ENCODE peak calls at places on chromosomes 2 and 18, in ten cellular contexts. S is lower lobe of right lung; X is NCI-H1092; A is dorsolateral prefrontal cortex; Y is mesendoderm; J is occipital lobe; N is NCI-H510A; B is stimulated activated CD4-positive, alpha-beta T cell treated with anti-CD3 and anti-CD28 coated beads, Interleukin-12 subunit alpha, Interleukin-12 subunit beta, amount 100 ng/mL, for 48 hours; Q is activated effector memory CD4-positive, alpha-beta T cell treated with Interleukin-2 at 50 U/mL for 16 hours; Z is GM23248. C is an unnamed sample.
A peak's percentile ranks its signal among the peaks of the same experiment; 100 is the strongest.

GRCh38 chr18:58947136-58947732 is 82.6 kb downstream of the ZNF532 start:
- DNase-seq in X (no peak), S (no peak), Y (no peak), A (no peak), Q (no peak), J (no peak), B (no peak), Z (peak; percentile 13), N (no peak), C (no peak)

GRCh38 chr2:112916145-112916571 is 5.2 kb downstream of the IL37 start:
- DNase-seq in A (no peak), B (no peak), J (no peak), X (no peak), Q (no peak), Z (no peak), N (no peak), S (no peak), Y (no peak), C (no peak)

GRCh38 chr2:230932556-230933511 is 7.8 kb upstream of the GPR55 start:
- DNase-seq in A (no peak), Y (no peak), N (no peak), S (peak; percentile 57), J (peak; percentile 78), X (no peak), B (no peak), Z (peak; percentile 71), Q (no peak), C (no peak)

GRCh38 chr2:189147361-189147760 is 32.2 kb downstream of the COL5A2 start:
- DNase-seq in N (no peak), S (no peak), Y (no peak), Q (no peak), J (no peak), A (no peak), Z (peak; percentile 80), B (no peak), X (no peak), C (no peak)

GRCh38 chr2:210445116-210445707 is 31.3 kb downstream of the LANCL1 start:
- DNase-seq in J (no peak), B (no peak), A (no peak), S (no peak), Y (peak; percentile 25), Z (peak; percentile 56), Q (no peak), X (no peak), N (no peak), C (no peak)

GRCh38 chr2:236849940-236850339 is 235.7 kb upstream of the COPS8 start:
- DNase-seq in B (no peak), J (no peak), X (no peak), Q (no peak), A (no peak), S (no peak), N (no peak), Y (no peak), Z (no peak), C (no peak)

GRCh38 chr2:112665113-112665780 is 19.5 kb downstream of the SLC20A1 start:
- DNase-seq in Z (no peak), A (no peak), J (no peak), Y (no peak), Q (no peak), S (no peak), B (no peak), N (no peak), X (no peak), C (no peak)

GRCh38 chr2:167293172-167293781 is 405.0 kb downstream of the XIRP2 start:
- DNase-seq in X (no peak), Y (peak; percentile 43), N (peak; percentile 6), Z (peak; percentile 49), J (peak; percentile 54), A (peak; percentile 41), S (peak; percentile 44), Q (no peak), B (no peak), C (no peak)

GRCh38 chr2:144516981-144517824 is 2.7 kb downstream of the ZEB2 start:
- DNase-seq in Z (peak; percentile 98), J (peak; percentile 44), A (no peak), Q (peak; percentile 40), N (peak; percentile 6), Y (peak; percentile 66), X (no peak), B (peak; percentile 49), S (peak; percentile 69), C (peak; percentile 75)

GRCh38 chr2:108942231-108943066 is 46.6 kb downstream of the EDAR start:
- DNase-seq in J (no peak), Q (no peak), Y (no peak), B (no peak), X (no peak), S (no peak), N (no peak), A (no peak), Z (no peak), C (peak; percentile 37)

GRCh38 chr2:167844714-167845530 is 402.5 kb downstream of the STK39 start:
- DNase-seq in J (no peak), Q (no peak), X (no peak), Z (no peak), Y (peak; percentile 91), S (no peak), N (peak; percentile 42), A (no peak), B (no peak), C (peak; percentile 78)

GRCh38 chr2:234290671-234291070 is 206.2 kb downstream of the ARL4C start:
- DNase-seq in X (no peak), J (no peak), Q (peak; percentile 82), A (no peak), Y (peak; percentile 22), B (peak; percentile 63), S (no peak), N (no peak), Z (no peak), C (peak; percentile 88)

GRCh38 chr18:51807336-51807735 is 532.7 kb upstream of the DCC start:
- DNase-seq in Y (no peak), Q (no peak), J (no peak), Z (no peak), B (no peak), X (no peak), N (no peak), S (no peak), A (no peak), C (no peak)

GRCh38 chr2:54879598-54880355 is 156.3 kb downstream of the EML6 start:
- DNase-seq in A (no peak), N (no peak), Y (no peak), Z (no peak), S (no peak), Q (no peak), B (no peak), X (no peak), J (no peak), C (peak; percentile 73)

GRCh38 chr2:9112079-9112721 is 94.4 kb upstream of the ASAP2 start:
- DNase-seq in S (no peak), A (no peak), Y (no peak), X (no peak), Q (no peak), B (no peak), N (no peak), J (peak; percentile 70), Z (peak; percentile 97), C (no peak)

GRCh38 chr2:120902532-120903088 is 166.9 kb downstream of the GLI2 start:
- DNase-seq in S (no peak), Y (no peak), Z (no peak), X (no peak), J (no peak), A (no peak), Q (no peak), N (no peak), B (no peak), C (no peak)

GRCh38 chr2:237391140-237391539 is 22.8 kb downstream of the COL6A3 start:
- DNase-seq in J (no peak), Q (no peak), S (no peak), N (no peak), Z (peak; percentile 76), A (no peak), B (no peak), X (no peak), Y (no peak), C (no peak)

GRCh38 chr2:10561636-10562035 is 113.5 kb upstream of the ODC1 start:
- DNase-seq in B (no peak), S (no peak), J (no peak), A (no peak), Z (no peak), N (no peak), Q (no peak), Y (no peak), X (no peak), C (no peak)

GRCh38 chr2:222468338-222468737 is 44.0 kb downstream of the SGPP2 start:
- DNase-seq in J (no peak), Z (peak; percentile 6), X (peak; percentile 29), Q (no peak), A (no peak), Y (no peak), S (no peak), N (no peak), B (no peak), C (no peak)

GRCh38 chr2:3611136-3611535 is 16.2 kb downstream of the COLEC11 start:
- DNase-seq in S (no peak), Y (no peak), J (no peak), A (no peak), N (peak; percentile 37), Z (no peak), X (no peak), B (no peak), Q (no peak), C (peak; percentile 17)

GRCh38 chr2:10818986-10819385 is 6.4 kb upstream of the PDIA6 start:
- DNase-seq in N (no peak), J (no peak), A (no peak), Q (no peak), B (no peak), S (no peak), Z (no peak), Y (no peak), X (no peak), C (no peak)

GRCh38 chr18:904135-905090 is at the start of gene ADCYAP1:
- DNase-seq in Q (no peak), A (no peak), B (no peak), S (no peak), Z (peak; percentile 40), X (peak; percentile 32), J (no peak), Y (peak; percentile 80), N (peak; percentile 71), C (no peak)

GRCh38 chr2:28387082-28387960 is 5.3 kb upstream of the FOSL2 start:
- DNase-seq in Y (no peak), N (no peak), Q (no peak), J (no peak), X (no peak), B (no peak), Z (peak; percentile 61), S (no peak), A (no peak), C (no peak)

GRCh38 chr2:54522624-54523281 is 66.6 kb downstream of the SPTBN1 start:
- DNase-seq in Q (peak; percentile 38), A (no peak), N (peak; percentile 52), S (peak; percentile 62), J (no peak), Z (peak; percentile 59), X (peak; percentile 49), Y (peak; percentile 89), B (peak; percentile 27), C (peak; percentile 55)

GRCh38 chr2:233447506-233448219 is 93.4 kb downstream of the DGKD start:
- DNase-seq in X (no peak), Q (no peak), Z (no peak), Y (no peak), A (no peak), B (no peak), N (no peak), J (no peak), S (peak; percentile 27), C (no peak)

GRCh38 chr2:23042176-23042909 is 342.6 kb upstream of the KLHL29 start:
- DNase-seq in J (no peak), S (no peak), Y (no peak), N (no peak), A (no peak), B (no peak), Q (no peak), X (no peak), Z (peak; percentile 79), C (no peak)

GRCh38 chr2:121595012-121595891 is 54.0 kb downstream of the CLASP1 start:
- DNase-seq in Y (peak; percentile 34), A (no peak), N (no peak), B (no peak), Z (no peak), S (no peak), Q (no peak), J (no peak), X (no peak), C (no peak)

GRCh38 chr18:58180738-58181353 is 136.8 kb downstream of the NEDD4L start:
- DNase-seq in Q (peak; percentile 35), Z (peak; percentile 55), X (peak; percentile 54), B (peak; percentile 45), S (no peak), J (no peak), N (peak; percentile 27), A (no peak), Y (peak; percentile 65), C (peak; percentile 56)

C was measured in Peyer's patch.